ENCODE peak calls at places on chromosomes 16 and 17, in nine cellular contexts. One of them, this sample, is unnamed.

GRCh38 chr17:42659079-42659931 is at the start of gene TUBG2:
- DNase-seq in left ventricle myocardium inferior: peak
- DNase-seq in NCI-H510A: peak
- DNase-seq in left colon: peak
- DNase-seq in mucosa of descending colon: peak
- DNase-seq in anterior cingulate cortex: peak
- DNase-seq in AG08395: peak
- DNase-seq in mucosa of gallbladder: peak
- DNase-seq in GM13976: peak
- DNase-seq in this sample: peak

GRCh38 chr17:44414394-44415155 is 25.1 kb upstream of the ITGA2B start:
- DNase-seq in anterior cingulate cortex: no peak
- DNase-seq in NCI-H510A: no peak
- DNase-seq in AG08395: no peak
- DNase-seq in mucosa of descending colon: no peak
- DNase-seq in mucosa of gallbladder: no peak
- DNase-seq in GM13976: no peak
- DNase-seq in left ventricle myocardium inferior: no peak
- DNase-seq in left colon: no peak
- DNase-seq in this sample: no peak

GRCh38 chr16:74019608-74020007 is 277.0 kb upstream of the PSMD7 start:
- DNase-seq in NCI-H510A: peak
- DNase-seq in mucosa of descending colon: no peak
- DNase-seq in AG08395: no peak
- DNase-seq in left ventricle myocardium inferior: no peak
- DNase-seq in GM13976: no peak
- DNase-seq in left colon: no peak
- DNase-seq in anterior cingulate cortex: no peak
- DNase-seq in mucosa of gallbladder: no peak
- DNase-seq in this sample: no peak

GRCh38 chr17:27630607-27631408 is at the start of gene LGALS9:
- DNase-seq in left ventricle myocardium inferior: no peak
- DNase-seq in GM13976: peak
- DNase-seq in mucosa of gallbladder: peak
- DNase-seq in mucosa of descending colon: peak
- DNase-seq in NCI-H510A: no peak
- DNase-seq in AG08395: peak
- DNase-seq in left colon: peak
- DNase-seq in anterior cingulate cortex: no peak
- DNase-seq in this sample: peak

GRCh38 chr16:5633845-5634440 is 536.3 kb upstream of the EEF2KMT start:
- DNase-seq in GM13976: no peak
- DNase-seq in AG08395: no peak
- DNase-seq in NCI-H510A: no peak
- DNase-seq in mucosa of gallbladder: no peak
- DNase-seq in left ventricle myocardium inferior: no peak
- DNase-seq in left colon: no peak
- DNase-seq in anterior cingulate cortex: no peak
- DNase-seq in mucosa of descending colon: no peak
- DNase-seq in this sample: no peak

GRCh38 chr16:3095869-3096268 is 3.2 kb downstream of the ZSCAN10 start:
- DNase-seq in anterior cingulate cortex: no peak
- DNase-seq in mucosa of descending colon: peak
- DNase-seq in NCI-H510A: no peak
- DNase-seq in left ventricle myocardium inferior: no peak
- DNase-seq in left colon: peak
- DNase-seq in AG08395: no peak
- DNase-seq in GM13976: peak
- DNase-seq in mucosa of gallbladder: no peak
- DNase-seq in this sample: no peak

GRCh38 chr17:14940112-14940945 is 324.8 kb downstream of the PMP22 start:
- DNase-seq in mucosa of descending colon: no peak
- DNase-seq in anterior cingulate cortex: no peak
- DNase-seq in NCI-H510A: no peak
- DNase-seq in mucosa of gallbladder: no peak
- DNase-seq in AG08395: peak
- DNase-seq in left ventricle myocardium inferior: no peak
- DNase-seq in left colon: no peak
- DNase-seq in GM13976: no peak
- DNase-seq in this sample: no peak

GRCh38 chr17:49764559-49765180 is 739 bp upstream of the FAM117A start:
- DNase-seq in left ventricle myocardium inferior: no peak
- DNase-seq in anterior cingulate cortex: no peak
- DNase-seq in NCI-H510A: no peak
- DNase-seq in GM13976: no peak
- DNase-seq in left colon: no peak
- DNase-seq in AG08395: no peak
- DNase-seq in mucosa of gallbladder: no peak
- DNase-seq in mucosa of descending colon: no peak
- DNase-seq in this sample: no peak

GRCh38 chr17:74702132-74702876 is 10.4 kb downstream of the CD300LF start:
- DNase-seq in NCI-H510A: no peak
- DNase-seq in AG08395: no peak
- DNase-seq in anterior cingulate cortex: no peak
- DNase-seq in mucosa of gallbladder: no peak
- DNase-seq in left colon: no peak
- DNase-seq in GM13976: no peak
- DNase-seq in mucosa of descending colon: no peak
- DNase-seq in left ventricle myocardium inferior: no peak
- DNase-seq in this sample: no peak

GRCh38 chr17:55444471-55445441 is 23.1 kb upstream of the MMD start:
- DNase-seq in left colon: no peak
- DNase-seq in anterior cingulate cortex: no peak
- DNase-seq in mucosa of gallbladder: no peak
- DNase-seq in NCI-H510A: no peak
- DNase-seq in left ventricle myocardium inferior: no peak
- DNase-seq in GM13976: no peak
- DNase-seq in AG08395: no peak
- DNase-seq in mucosa of descending colon: peak
- DNase-seq in this sample: no peak

GRCh38 chr16:59210955-59211541 is 476.9 kb upstream of the GOT2 start:
- DNase-seq in mucosa of gallbladder: peak
- DNase-seq in GM13976: no peak
- DNase-seq in anterior cingulate cortex: no peak
- DNase-seq in left ventricle myocardium inferior: no peak
- DNase-seq in NCI-H510A: no peak
- DNase-seq in left colon: no peak
- DNase-seq in mucosa of descending colon: no peak
- DNase-seq in AG08395: peak
- DNase-seq in this sample: no peak

GRCh38 chr16:72840591-72841381 is 207.1 kb downstream of the ZFHX3 start:
- DNase-seq in AG08395: no peak
- DNase-seq in NCI-H510A: no peak
- DNase-seq in GM13976: no peak
- DNase-seq in anterior cingulate cortex: no peak
- DNase-seq in mucosa of descending colon: no peak
- DNase-seq in mucosa of gallbladder: no peak
- DNase-seq in left colon: no peak
- DNase-seq in left ventricle myocardium inferior: no peak
- DNase-seq in this sample: no peak

GRCh38 chr17:48544356-48545021 is 420 bp downstream of the HOXB2 start:
- DNase-seq in left colon: peak
- DNase-seq in NCI-H510A: no peak
- DNase-seq in mucosa of gallbladder: peak
- DNase-seq in GM13976: no peak
- DNase-seq in mucosa of descending colon: peak
- DNase-seq in anterior cingulate cortex: no peak
- DNase-seq in left ventricle myocardium inferior: peak
- DNase-seq in AG08395: peak
- DNase-seq in this sample: peak

GRCh38 chr16:35750157-35750689 is 2290.8 kb downstream of the TP53TG3F start:
- DNase-seq in left ventricle myocardium inferior: no peak
- DNase-seq in AG08395: no peak
- DNase-seq in GM13976: no peak
- DNase-seq in NCI-H510A: no peak
- DNase-seq in anterior cingulate cortex: no peak
- DNase-seq in left colon: no peak
- DNase-seq in mucosa of descending colon: no peak
- DNase-seq in mucosa of gallbladder: peak
- DNase-seq in this sample: no peak

GRCh38 chr16:85832578-85833539 is 33.4 kb downstream of the COX4I1 start:
- DNase-seq in mucosa of descending colon: no peak
- DNase-seq in anterior cingulate cortex: no peak
- DNase-seq in NCI-H510A: no peak
- DNase-seq in AG08395: no peak
- DNase-seq in GM13976: peak
- DNase-seq in mucosa of gallbladder: no peak
- DNase-seq in left ventricle myocardium inferior: no peak
- DNase-seq in left colon: no peak
- DNase-seq in this sample: no peak

GRCh38 chr16:57859331-57859730 is 57.0 kb upstream of the KIFC3 start:
- DNase-seq in AG08395: peak
- DNase-seq in left ventricle myocardium inferior: no peak
- DNase-seq in mucosa of descending colon: no peak
- DNase-seq in mucosa of gallbladder: no peak
- DNase-seq in anterior cingulate cortex: no peak
- DNase-seq in NCI-H510A: no peak
- DNase-seq in left colon: no peak
- DNase-seq in GM13976: no peak
- DNase-seq in this sample: no peak

GRCh38 chr16:28930652-28931051 is 1.1 kb upstream of the CD19 start:
- DNase-seq in anterior cingulate cortex: no peak
- DNase-seq in NCI-H510A: no peak
- DNase-seq in left ventricle myocardium inferior: no peak
- DNase-seq in mucosa of descending colon: no peak
- DNase-seq in left colon: no peak
- DNase-seq in AG08395: no peak
- DNase-seq in GM13976: no peak
- DNase-seq in mucosa of gallbladder: no peak
- DNase-seq in this sample: no peak

GRCh38 chr17:78724544-78724943 is 57.5 kb downstream of the CYTH1 start:
- DNase-seq in mucosa of descending colon: no peak
- DNase-seq in left ventricle myocardium inferior: no peak
- DNase-seq in left colon: no peak
- DNase-seq in anterior cingulate cortex: no peak
- DNase-seq in AG08395: peak
- DNase-seq in GM13976: no peak
- DNase-seq in mucosa of gallbladder: no peak
- DNase-seq in NCI-H510A: no peak
- DNase-seq in this sample: peak

GRCh38 chr16:27847030-27847550 is 216.4 kb downstream of the GSG1L start:
- DNase-seq in NCI-H510A: no peak
- DNase-seq in left ventricle myocardium inferior: no peak
- DNase-seq in AG08395: no peak
- DNase-seq in mucosa of gallbladder: no peak
- DNase-seq in left colon: no peak
- DNase-seq in anterior cingulate cortex: no peak
- DNase-seq in mucosa of descending colon: peak
- DNase-seq in GM13976: no peak
- DNase-seq in this sample: peak

GRCh38 chr16:26665166-26665939 is 401.4 kb upstream of the C16orf82 start:
- DNase-seq in GM13976: no peak
- DNase-seq in AG08395: no peak
- DNase-seq in mucosa of descending colon: no peak
- DNase-seq in left colon: no peak
- DNase-seq in mucosa of gallbladder: no peak
- DNase-seq in NCI-H510A: peak
- DNase-seq in left ventricle myocardium inferior: no peak
- DNase-seq in anterior cingulate cortex: no peak
- DNase-seq in this sample: no peak

GRCh38 chr16:4307215-4308037 is 8.4 kb upstream of the GLIS2 start:
- DNase-seq in mucosa of descending colon: peak
- DNase-seq in anterior cingulate cortex: peak
- DNase-seq in left ventricle myocardium inferior: peak
- DNase-seq in AG08395: peak
- DNase-seq in NCI-H510A: peak
- DNase-seq in GM13976: peak
- DNase-seq in mucosa of gallbladder: peak
- DNase-seq in left colon: peak
- DNase-seq in this sample: peak

GRCh38 chr17:75872434-75873351 is 5.7 kb downstream of the TRIM47 start:
- DNase-seq in GM13976: no peak
- DNase-seq in anterior cingulate cortex: no peak
- DNase-seq in left ventricle myocardium inferior: peak
- DNase-seq in mucosa of gallbladder: peak
- DNase-seq in AG08395: peak
- DNase-seq in NCI-H510A: peak
- DNase-seq in left colon: peak
- DNase-seq in mucosa of descending colon: peak
- DNase-seq in this sample: peak

GRCh38 chr17:75502072-75502745 is 13.1 kb downstream of the CASKIN2 start:
- DNase-seq in left colon: no peak
- DNase-seq in GM13976: no peak
- DNase-seq in mucosa of descending colon: no peak
- DNase-seq in AG08395: no peak
- DNase-seq in mucosa of gallbladder: no peak
- DNase-seq in anterior cingulate cortex: no peak
- DNase-seq in left ventricle myocardium inferior: no peak
- DNase-seq in NCI-H510A: no peak
- DNase-seq in this sample: no peak

GRCh38 chr17:56982312-56982711 is 4.4 kb downstream of the SCPEP1 start:
- DNase-seq in AG08395: no peak
- DNase-seq in GM13976: no peak
- DNase-seq in mucosa of descending colon: no peak
- DNase-seq in left colon: no peak
- DNase-seq in left ventricle myocardium inferior: no peak
- DNase-seq in mucosa of gallbladder: no peak
- DNase-seq in NCI-H510A: peak
- DNase-seq in anterior cingulate cortex: no peak
- DNase-seq in this sample: no peak

GRCh38 chr16:31094088-31094423 is 541 bp downstream of the VKORC1 start:
- DNase-seq in anterior cingulate cortex: no peak
- DNase-seq in AG08395: no peak
- DNase-seq in left colon: no peak
- DNase-seq in left ventricle myocardium inferior: no peak
- DNase-seq in GM13976: no peak
- DNase-seq in mucosa of gallbladder: no peak
- DNase-seq in NCI-H510A: no peak
- DNase-seq in mucosa of descending colon: no peak
- DNase-seq in this sample: no peak

GRCh38 chr16:2924901-2925820 is 13.4 kb downstream of the FLYWCH1 start:
- DNase-seq in mucosa of gallbladder: no peak
- DNase-seq in AG08395: no peak
- DNase-seq in GM13976: no peak
- DNase-seq in left ventricle myocardium inferior: no peak
- DNase-seq in mucosa of descending colon: no peak
- DNase-seq in anterior cingulate cortex: no peak
- DNase-seq in left colon: no peak
- DNase-seq in NCI-H510A: no peak
- DNase-seq in this sample: no peak

GRCh38 chr16:22388101-22388644 is 13.8 kb upstream of the CDR2 start:
- DNase-seq in mucosa of descending colon: peak
- DNase-seq in mucosa of gallbladder: no peak
- DNase-seq in anterior cingulate cortex: no peak
- DNase-seq in left colon: no peak
- DNase-seq in GM13976: no peak
- DNase-seq in NCI-H510A: no peak
- DNase-seq in left ventricle myocardium inferior: no peak
- DNase-seq in AG08395: no peak
- DNase-seq in this sample: no peak

GRCh38 chr17:27295945-27296344 is 2.0 kb downstream of the WSB1 start:
- DNase-seq in left ventricle myocardium inferior: no peak
- DNase-seq in mucosa of gallbladder: no peak
- DNase-seq in left colon: no peak
- DNase-seq in anterior cingulate cortex: no peak
- DNase-seq in GM13976: no peak
- DNase-seq in NCI-H510A: no peak
- DNase-seq in mucosa of descending colon: peak
- DNase-seq in AG08395: no peak
- DNase-seq in this sample: no peak

GRCh38 chr16:76428858-76429257 is 151.7 kb downstream of the CNTNAP4 start:
- DNase-seq in anterior cingulate cortex: no peak
- DNase-seq in mucosa of gallbladder: peak
- DNase-seq in NCI-H510A: no peak
- DNase-seq in left colon: no peak
- DNase-seq in left ventricle myocardium inferior: no peak
- DNase-seq in AG08395: no peak
- DNase-seq in GM13976: no peak
- DNase-seq in mucosa of descending colon: peak
- DNase-seq in this sample: no peak